ENCODE peak calls at places on chromosomes 3 and 15, in four cellular contexts. B is fibroblast of mammary gland; A is CD4-positive, alpha-beta T cell; Z is heart left ventricle. F is an unnamed sample.

GRCh38 chr3:178181784-178182183 is 354.5 kb upstream of the KCNMB2 start:
- DNase-seq in B (no peak), A (no peak), Z (no peak), F (no peak)

GRCh38 chr3:187319699-187320302 is 28.3 kb upstream of the MASP1 start:
- DNase-seq in B (peak), A (peak), Z (peak), F (peak)

GRCh38 chr15:25345943-25346342 is 92.9 kb downstream of the UBE3A start:
- DNase-seq in B (peak), A (no peak), Z (peak), F (no peak)

GRCh38 chr15:81924667-81925183 is 121.1 kb downstream of the MEX3B start:
- DNase-seq in B (no peak), A (no peak), Z (no peak), F (no peak)

GRCh38 chr15:92801412-92801773 is 98.7 kb upstream of the CHD2 start:
- DNase-seq in B (peak), A (no peak), Z (no peak), F (no peak)

GRCh38 chr3:190514163-190515153 is 573 bp downstream of the IL1RAP start:
- DNase-seq in B (peak), A (peak), Z (peak), F (no peak)

GRCh38 chr3:13161771-13162535 is 88.7 kb upstream of the IQSEC1 start:
- DNase-seq in B (no peak), A (no peak), Z (peak), F (no peak)

GRCh38 chr15:85412956-85413854 is 32.8 kb downstream of the AKAP13 start:
- DNase-seq in B (peak), A (peak), Z (no peak), F (no peak)

GRCh38 chr3:118818386-118818785 is 216.3 kb downstream of the IGSF11 start:
- DNase-seq in B (peak), A (no peak), Z (no peak), F (no peak)

GRCh38 chr3:105304487-105304886 is 62.2 kb upstream of the ALCAM start:
- DNase-seq in B (no peak), A (no peak), Z (no peak), F (no peak)

GRCh38 chr15:90071220-90071807 is 31.0 kb downstream of the IDH2 start:
- DNase-seq in B (peak), A (peak), Z (peak), F (peak)

GRCh38 chr3:123758081-123758564 is 126.0 kb downstream of the MYLK start:
- DNase-seq in B (peak), A (no peak), Z (no peak), F (no peak)

GRCh38 chr3:176795897-176796296 is 401.4 kb downstream of the TBL1XR1 start:
- DNase-seq in B (no peak), A (no peak), Z (no peak), F (no peak)

GRCh38 chr15:86773766-86774165 is 694.1 kb downstream of the AGBL1 start:
- DNase-seq in B (no peak), A (no peak), Z (no peak), F (no peak)

GRCh38 chr15:85865070-85865684 is 70.5 kb upstream of the KLHL25 start:
- DNase-seq in B (peak), A (no peak), Z (no peak), F (no peak)

GRCh38 chr3:120506828-120507774 is 56.3 kb upstream of the FSTL1 start:
- DNase-seq in B (peak), A (no peak), Z (no peak), F (no peak)

DNA sequence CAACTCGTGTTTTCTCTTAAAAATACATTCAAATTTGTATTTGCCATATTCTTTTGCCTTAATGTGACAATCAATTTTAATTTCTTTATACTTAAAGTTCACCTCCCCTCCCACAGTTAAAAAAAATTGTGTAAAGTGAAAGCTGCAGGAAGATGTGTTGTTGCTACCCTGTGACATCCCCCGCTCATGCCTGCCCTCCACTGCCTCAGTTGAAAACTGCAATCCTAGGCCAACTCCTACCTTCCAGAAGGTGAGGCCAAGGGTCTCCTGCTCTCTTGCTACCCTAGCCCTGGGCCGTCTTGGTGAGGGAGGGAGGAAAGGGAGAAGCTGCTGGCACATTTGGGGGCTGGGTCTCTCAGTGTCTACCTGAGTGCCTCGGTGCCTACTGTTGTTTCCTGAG is 57.0 kb upstream of the CMTM7 start:
- DNase-seq in B (no peak), A (peak), Z (no peak), F (no peak)
- TF ChIP-seq CTCF in B (peak), A (peak), Z (no peak), F (no peak)

DNA sequence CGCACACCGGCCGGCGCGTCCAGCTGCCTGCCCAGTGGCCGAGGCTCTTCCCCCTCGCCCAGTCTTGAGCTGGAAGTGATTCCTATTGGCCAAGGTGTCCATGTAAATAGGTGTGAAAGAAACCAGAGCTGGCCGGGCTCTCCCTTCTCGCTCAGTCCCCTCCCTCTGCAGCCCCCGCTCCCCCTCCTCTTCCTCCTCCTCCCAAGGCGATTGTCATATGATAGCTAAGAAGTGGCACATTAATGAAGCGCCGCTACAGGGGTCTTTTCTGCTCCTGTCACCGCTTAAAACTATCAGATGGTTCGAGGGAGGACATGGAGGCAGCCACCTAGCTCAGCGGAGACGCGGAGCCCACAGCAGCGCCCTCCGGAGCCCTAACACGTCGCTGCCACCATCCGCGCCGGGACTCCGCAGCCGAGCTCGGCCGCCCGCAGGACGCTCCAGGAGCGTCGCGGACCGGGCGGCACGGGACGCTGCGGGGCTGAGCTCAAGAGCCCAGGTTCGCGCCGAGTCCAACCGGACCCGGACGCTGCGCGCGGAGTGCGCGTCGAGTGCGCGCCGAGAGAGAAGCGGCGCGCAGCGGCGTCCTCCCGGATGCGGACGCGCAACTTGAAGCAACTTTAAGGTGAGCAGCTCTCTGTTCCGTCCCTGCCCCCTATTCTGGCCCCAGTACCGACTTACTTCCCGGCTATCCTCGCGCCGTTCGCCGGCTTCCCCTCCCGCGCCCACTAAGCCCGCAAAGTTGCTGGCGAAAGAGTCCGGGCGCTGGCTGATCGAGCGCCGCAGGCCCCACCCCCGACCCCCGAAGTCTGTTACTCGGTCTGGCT is at the start of gene FOXB1:
- DNase-seq in B (no peak), A (no peak), Z (no peak), F (no peak)
- TF ChIP-seq CTCF in B (no peak), A (no peak), Z (no peak), F (no peak)

GRCh38 chr15:83207622-83208356 is at the start of gene HDGFL3:
- DNase-seq in B (peak), A (peak), Z (peak), F (peak)
- TF ChIP-seq CTCF in B (no peak), A (no peak), Z (no peak), F (no peak)

GRCh38 chr15:78810003-78810376 is 1.3 kb downstream of the ADAMTS7 start:
- DNase-seq in B (no peak), A (no peak), Z (no peak), F (no peak)

GRCh38 chr15:78810377-78811123 is 714 bp downstream of the ADAMTS7 start:
- DNase-seq in B (peak), A (no peak), Z (peak), F (no peak)

GRCh38 chr15:78808550-78808949 is 2.7 kb downstream of the ADAMTS7 start:
- DNase-seq in B (peak), A (no peak), Z (no peak), F (no peak)

GRCh38 chr15:78811124-78811824 is at the start of gene ADAMTS7:
- DNase-seq in B (peak), A (peak), Z (peak), F (no peak)

GRCh38 chr15:78811825-78812183 is 540 bp upstream of the ADAMTS7 start:
- DNase-seq in B (peak), A (no peak), Z (no peak), F (no peak)
- TF ChIP-seq CTCF in B (no peak), A (peak), Z (no peak), F (no peak)

DNA sequence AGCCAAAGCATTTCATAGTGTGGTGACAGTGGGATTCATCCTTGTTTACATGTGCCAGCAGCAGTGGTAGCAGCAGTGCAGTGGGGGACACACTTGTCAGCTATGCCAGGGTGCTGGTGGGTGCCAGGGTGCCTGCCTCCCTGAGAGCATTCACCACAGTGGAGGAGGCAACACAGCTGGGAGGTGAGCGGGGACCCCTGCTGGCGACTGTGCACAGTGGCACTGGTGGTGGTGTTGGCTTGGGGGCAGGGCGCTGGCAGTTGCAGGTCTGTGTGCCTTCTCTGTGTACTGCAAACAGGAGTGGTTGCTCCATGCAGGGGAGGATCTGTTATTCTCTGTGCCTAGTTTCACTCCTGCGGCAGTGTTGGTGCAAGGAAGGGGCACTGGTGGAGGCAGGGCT is 41.2 kb downstream of the CEP63 start:
- DNase-seq in B (peak), A (no peak), Z (peak), F (no peak)
- TF ChIP-seq CTCF in B (peak), A (no peak), Z (no peak), F (no peak)

F was measured in omental fat pad.